ENCODE peak calls at places on chromosomes 12 and 14, in five cellular contexts. C, P, H, L and X are unnamed samples.
A peak's percentile ranks its signal among the peaks of the same experiment; 100 is the strongest.

GRCh38 chr12:114692558-114693531 is 8.9 kb upstream of the TBX3 start:
- DNase-seq in L (no peak), P (no peak), H (peak; percentile 22), C (no peak), X (no peak)

GRCh38 chr12:21483531-21483930 is 17.9 kb downstream of the RECQL start:
- DNase-seq in C (no peak), H (no peak), L (no peak), P (no peak), X (no peak)

GRCh38 chr14:34355584-34356266 is 106.3 kb downstream of the SPTSSA start:
- DNase-seq in C (peak; percentile 15), H (peak; percentile 86), L (no peak), P (no peak), X (no peak)

GRCh38 chr12:42084522-42084921 is 60.2 kb downstream of the GXYLT1 start:
- DNase-seq in H (no peak), P (no peak), L (no peak), C (no peak), X (no peak)

GRCh38 chr14:38040411-38040810 is 167.3 kb upstream of the SSTR1 start:
- DNase-seq in L (no peak), C (no peak), H (no peak), P (no peak), X (no peak)

GRCh38 chr12:26402648-26403047 is 207.3 kb downstream of the SSPN start:
- DNase-seq in L (peak; percentile 31), P (no peak), H (no peak), C (no peak), X (no peak)

GRCh38 chr14:25833341-25834121 is 764.3 kb downstream of the NOVA1 start:
- DNase-seq in H (peak; percentile 29), C (peak; percentile 35), L (no peak), P (no peak), X (no peak)

GRCh38 chr12:60263146-60263545 is 667.3 kb downstream of the SLC16A7 start:
- DNase-seq in H (no peak), C (no peak), P (no peak), L (no peak), X (no peak)

GRCh38 chr12:21771311-21771710 is 3.2 kb downstream of the KCNJ8 start:
- DNase-seq in H (peak; percentile 16), C (no peak), P (no peak), L (no peak), X (no peak)

GRCh38 chr12:123761841-123762714 is at the start of gene DNAH10:
- DNase-seq in L (peak; percentile 34), H (no peak), P (peak; percentile 76), C (no peak), X (peak; percentile 85)

GRCh38 chr14:55553791-55554190 is 26.2 kb upstream of the KTN1 start:
- DNase-seq in P (no peak), C (no peak), H (no peak), L (no peak), X (no peak)

GRCh38 chr14:74922752-74923401 is at the start of gene RPS6KL1:
- DNase-seq in L (peak; percentile 77), C (peak; percentile 92), P (peak; percentile 81), H (peak; percentile 79), X (peak; percentile 93)

GRCh38 chr14:96072076-96072475 is 32.9 kb downstream of the C14orf132 start:
- DNase-seq in L (no peak), H (no peak), P (no peak), C (no peak), X (no peak)

GRCh38 chr14:43795600-43796228 is 711.4 kb downstream of the FSCB start:
- DNase-seq in C (no peak), H (peak; percentile 8), P (no peak), L (no peak), X (no peak)

GRCh38 chr12:89225808-89226368 is 126.4 kb downstream of the DUSP6 start:
- DNase-seq in H (peak; percentile 90), P (no peak), C (no peak), L (peak; percentile 77), X (no peak)

GRCh38 chr12:64383675-64384074 is 6.9 kb downstream of the C12orf56 start:
- DNase-seq in L (no peak), C (no peak), H (no peak), P (no peak), X (no peak)

GRCh38 chr12:70180140-70180539 is 63.1 kb upstream of the CNOT2 start:
- DNase-seq in C (no peak), H (no peak), P (no peak), L (no peak), X (no peak)

GRCh38 chr12:19179986-19180385 is 50.5 kb downstream of the PLEKHA5 start:
- DNase-seq in H (no peak), P (no peak), C (no peak), L (no peak), X (no peak)

GRCh38 chr14:26199599-26200370 is 398.0 kb downstream of the NOVA1 start:
- DNase-seq in C (no peak), P (no peak), L (no peak), H (peak; percentile 87), X (no peak)

GRCh38 chr12:88377973-88378372 is 202.3 kb downstream of the KITLG start:
- DNase-seq in P (no peak), C (no peak), H (no peak), L (no peak), X (no peak)

GRCh38 chr14:100988011-100988410 is 84.5 kb upstream of the RTL1 start:
- DNase-seq in L (no peak), C (no peak), H (peak; percentile 42), P (no peak), X (no peak)

GRCh38 chr12:1576410-1577240 is 17.8 kb downstream of the FBXL14 start:
- DNase-seq in H (peak; percentile 66), L (no peak), P (no peak), C (peak; percentile 10), X (no peak)

GRCh38 chr12:108578813-108579212 is 16.4 kb downstream of the ISCU start:
- DNase-seq in C (no peak), H (no peak), P (no peak), L (no peak), X (no peak)

GRCh38 chr12:7090222-7090998 is 1.8 kb downstream of the C1R start:
- DNase-seq in P (no peak), L (no peak), H (peak; percentile 31), C (no peak), X (no peak)

GRCh38 chr12:132661972-132662371 is 25.2 kb downstream of the POLE start:
- DNase-seq in C (no peak), L (no peak), P (no peak), H (no peak), X (no peak)

GRCh38 chr12:26255893-26256645 is 60.7 kb downstream of the SSPN start:
- DNase-seq in C (no peak), L (no peak), H (no peak), P (no peak), X (no peak)

GRCh38 chr12:52235822-52236291 is 2.8 kb downstream of the KRT7 start:
- DNase-seq in L (no peak), P (no peak), H (no peak), C (no peak), X (peak; percentile 10)

DNA sequence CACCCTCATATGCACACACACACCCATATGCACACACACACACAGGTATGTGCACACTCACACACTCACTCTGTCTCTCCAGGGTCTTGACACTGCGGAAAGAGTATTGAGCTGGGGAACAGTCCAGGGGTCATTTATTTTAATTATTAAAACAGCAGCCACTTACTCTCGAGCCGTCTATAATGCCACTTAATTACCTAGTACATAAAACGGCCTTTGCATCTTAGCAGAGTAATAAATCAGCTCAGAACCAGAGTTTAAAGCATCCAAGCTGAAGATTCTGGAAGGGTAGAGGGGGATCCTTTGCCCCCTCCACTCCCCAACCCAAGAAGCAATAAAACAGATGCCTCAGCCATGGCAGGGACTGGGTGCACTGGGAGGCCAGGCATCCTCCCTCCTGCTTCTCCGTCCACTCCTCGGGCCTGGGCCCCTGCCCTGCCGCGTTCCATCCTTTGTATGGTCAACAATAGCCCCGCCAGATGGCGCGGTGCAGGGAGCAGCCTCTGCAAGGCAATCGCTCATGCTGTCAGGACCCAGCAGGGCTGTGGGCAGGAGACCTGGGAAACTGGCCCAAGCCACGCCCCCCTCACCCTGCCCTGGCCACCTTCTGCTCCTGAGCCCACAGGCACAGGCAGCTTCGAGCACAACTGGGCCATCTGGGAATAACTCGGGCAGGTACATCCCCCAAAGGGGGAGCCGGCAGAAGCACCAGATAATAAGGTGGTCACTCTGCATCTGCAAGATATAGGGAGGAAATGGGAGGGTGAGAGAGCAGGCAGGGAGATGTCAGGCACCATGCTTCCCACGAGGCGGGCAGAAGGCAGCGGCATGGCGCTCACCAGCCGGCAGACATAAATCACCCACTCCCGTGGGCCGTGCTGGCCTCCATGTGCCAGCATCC is 40.9 kb downstream of the CCDC85C start:
- DNase-seq in C (peak; percentile 98), H (peak; percentile 84), L (peak; percentile 84), P (peak; percentile 88), X (no peak)
- TF ChIP-seq CTCF in C (peak; percentile 55), H (peak; percentile 70), L (peak; percentile 37), P (peak; percentile 61), X (no peak)

GRCh38 chr14:22838631-22839041 is 2.3 kb downstream of the MMP14 start:
- DNase-seq in L (no peak), H (peak; percentile 80), C (no peak), P (no peak), X (no peak)

GRCh38 chr14:22839159-22839779 is 2.9 kb downstream of the MMP14 start:
- DNase-seq in P (no peak), L (no peak), C (no peak), H (no peak), X (peak; percentile 18)

GRCh38 chr14:22837059-22837749 is 819 bp downstream of the MMP14 start:
- DNase-seq in H (peak; percentile 59), C (no peak), P (no peak), L (no peak), X (no peak)

GRCh38 chr14:22836301-22837058 is at the start of gene MMP14:
- DNase-seq in C (no peak), L (peak; percentile 76), H (peak; percentile 93), P (no peak), X (no peak)

DNA sequence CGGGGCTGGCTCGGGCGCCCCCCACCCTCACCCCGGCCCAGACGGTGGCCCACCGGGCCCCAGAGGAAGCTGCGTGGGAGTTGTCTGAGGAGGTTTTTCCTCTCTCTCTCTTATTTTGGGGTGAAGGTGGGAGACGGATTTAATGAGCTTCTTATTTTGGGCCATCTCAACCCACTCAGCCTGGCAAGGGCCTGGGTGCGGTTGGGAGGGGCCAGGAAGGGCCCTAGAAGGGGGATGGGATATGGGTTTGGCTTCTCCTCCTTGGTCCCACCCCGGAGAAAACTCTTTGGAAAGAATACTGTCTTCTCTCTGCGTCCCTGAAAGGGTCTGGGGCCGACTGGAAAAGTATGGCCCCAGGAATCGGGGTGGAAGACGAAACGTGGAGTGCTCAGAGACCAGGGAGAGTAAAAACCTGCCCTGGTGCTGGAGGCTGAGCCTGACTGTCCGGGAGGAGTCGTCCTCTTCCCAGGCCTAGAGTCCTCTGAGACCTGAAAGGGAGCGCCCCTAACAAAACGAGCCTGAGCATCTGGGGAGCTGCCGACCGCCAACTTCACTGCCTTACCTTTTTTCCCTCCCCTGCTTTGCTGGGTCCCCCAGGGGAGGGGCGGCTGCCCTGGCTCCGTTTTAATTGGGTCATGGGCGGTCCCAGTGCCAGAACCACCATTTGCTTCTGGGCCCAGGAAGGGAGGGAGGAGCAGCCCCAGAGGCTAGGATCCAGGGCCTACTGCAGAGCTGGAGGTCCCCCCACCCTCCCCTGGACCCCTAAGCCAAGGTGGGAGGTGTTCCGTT is 1.6 kb downstream of the MMP14 start:
- DNase-seq in L (no peak), H (peak; percentile 48), P (no peak), C (no peak), X (peak; percentile 34)
- TF ChIP-seq CTCF in L (no peak), H (no peak), P (no peak), C (no peak), X (no peak)

GRCh38 chr12:48008950-48009349 is 4.7 kb upstream of the COL2A1 start:
- DNase-seq in H (no peak), P (no peak), L (no peak), C (no peak), X (no peak)
- TF ChIP-seq CTCF in H (no peak), P (no peak), L (no peak), C (no peak), X (no peak)

GRCh38 chr12:24778486-24779304 is 170.2 kb downstream of the BCAT1 start:
- DNase-seq in P (no peak), C (no peak), H (peak; percentile 77), L (no peak), X (peak; percentile 30)
- TF ChIP-seq CTCF in P (peak; percentile 84), C (peak; percentile 35), H (peak; percentile 52), L (peak; percentile 19), X (peak; percentile 37)